ENCODE peak calls at places on chromosomes 1 and 21, in five cellular contexts. One of them, this sample, is unnamed.

GRCh38 chr1:201916649-201917249 is 28.1 kb downstream of the SHISA4 start:
- DNase-seq in dorsolateral prefrontal cortex: no peak
- DNase-seq in IMR-90: peak
- DNase-seq in tibial nerve: peak
- DNase-seq in LNCaP clone FGC: peak
- DNase-seq in this sample: no peak

GRCh38 chr1:55640708-55641473 is 425.7 kb upstream of the USP24 start:
- DNase-seq in dorsolateral prefrontal cortex: peak
- DNase-seq in IMR-90: no peak
- DNase-seq in tibial nerve: peak
- DNase-seq in LNCaP clone FGC: no peak
- DNase-seq in this sample: no peak

GRCh38 chr1:214396319-214396718 is 115.4 kb downstream of the SMYD2 start:
- DNase-seq in dorsolateral prefrontal cortex: no peak
- DNase-seq in IMR-90: peak
- DNase-seq in tibial nerve: no peak
- DNase-seq in LNCaP clone FGC: no peak
- DNase-seq in this sample: no peak

GRCh38 chr1:3761296-3762010 is 9.2 kb downstream of the CCDC27 start:
- DNase-seq in dorsolateral prefrontal cortex: no peak
- DNase-seq in IMR-90: no peak
- DNase-seq in tibial nerve: no peak
- DNase-seq in LNCaP clone FGC: no peak
- DNase-seq in this sample: no peak

GRCh38 chr1:54614024-54614423 is 9.3 kb downstream of the FAM151A start:
- DNase-seq in dorsolateral prefrontal cortex: no peak
- DNase-seq in IMR-90: peak
- DNase-seq in tibial nerve: no peak
- DNase-seq in LNCaP clone FGC: no peak
- DNase-seq in this sample: no peak

GRCh38 chr1:205935869-205936268 is 7.4 kb downstream of the SLC26A9 start:
- DNase-seq in dorsolateral prefrontal cortex: no peak
- DNase-seq in IMR-90: no peak
- DNase-seq in tibial nerve: no peak
- DNase-seq in LNCaP clone FGC: no peak
- DNase-seq in this sample: no peak

GRCh38 chr1:59055908-59056719 is 240.8 kb upstream of the FGGY start:
- DNase-seq in dorsolateral prefrontal cortex: no peak
- DNase-seq in IMR-90: no peak
- DNase-seq in tibial nerve: no peak
- DNase-seq in LNCaP clone FGC: no peak
- DNase-seq in this sample: no peak

GRCh38 chr21:27648560-27648959 is 681.7 kb upstream of the ADAMTS5 start:
- DNase-seq in dorsolateral prefrontal cortex: no peak
- DNase-seq in IMR-90: peak
- DNase-seq in tibial nerve: no peak
- DNase-seq in LNCaP clone FGC: no peak
- DNase-seq in this sample: no peak

GRCh38 chr1:12161324-12161661 is 5.5 kb upstream of the TNFRSF1B start:
- DNase-seq in dorsolateral prefrontal cortex: no peak
- DNase-seq in IMR-90: no peak
- DNase-seq in tibial nerve: no peak
- DNase-seq in LNCaP clone FGC: no peak
- DNase-seq in this sample: no peak

GRCh38 chr1:196148367-196148970 is 459.8 kb downstream of the KCNT2 start:
- DNase-seq in dorsolateral prefrontal cortex: no peak
- DNase-seq in IMR-90: peak
- DNase-seq in tibial nerve: no peak
- DNase-seq in LNCaP clone FGC: peak
- DNase-seq in this sample: no peak

GRCh38 chr1:58968360-58968952 is 184.6 kb upstream of the JUN start:
- DNase-seq in dorsolateral prefrontal cortex: no peak
- DNase-seq in IMR-90: peak
- DNase-seq in tibial nerve: peak
- DNase-seq in LNCaP clone FGC: peak
- DNase-seq in this sample: no peak

GRCh38 chr1:119622694-119623515 is 25.2 kb downstream of the ZNF697 start:
- DNase-seq in dorsolateral prefrontal cortex: no peak
- DNase-seq in IMR-90: no peak
- DNase-seq in tibial nerve: no peak
- DNase-seq in LNCaP clone FGC: no peak
- DNase-seq in this sample: no peak

GRCh38 chr1:15343729-15344128 is 66.0 kb upstream of the EFHD2 start:
- DNase-seq in dorsolateral prefrontal cortex: no peak
- DNase-seq in IMR-90: peak
- DNase-seq in tibial nerve: no peak
- DNase-seq in LNCaP clone FGC: no peak
- DNase-seq in this sample: no peak

DNA sequence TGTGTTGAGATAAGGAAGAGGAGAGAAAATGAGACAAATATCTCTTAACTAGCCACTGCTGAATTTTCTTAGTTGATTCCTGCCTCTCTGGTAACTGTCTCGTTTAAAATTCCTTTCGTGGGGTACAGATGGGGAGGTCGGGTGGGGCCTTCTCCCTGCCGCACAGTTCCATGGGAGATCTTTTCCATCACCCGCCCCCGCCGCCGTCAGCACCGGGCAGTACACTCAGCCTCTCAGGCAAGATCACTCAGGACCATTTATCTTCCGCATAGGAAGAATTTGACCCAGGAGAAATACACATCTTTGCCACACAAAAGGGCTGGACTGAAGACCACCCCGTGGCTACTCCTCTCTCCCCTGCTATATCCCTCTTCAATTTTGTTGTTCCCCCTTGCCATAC is 2.3 kb upstream of the VPS26C start:
- DNase-seq in dorsolateral prefrontal cortex: no peak
- DNase-seq in IMR-90: no peak
- DNase-seq in tibial nerve: no peak
- DNase-seq in LNCaP clone FGC: no peak
- DNase-seq in this sample: no peak
- TF ChIP-seq CTCF in dorsolateral prefrontal cortex: no peak
- TF ChIP-seq CTCF in IMR-90: no peak
- TF ChIP-seq CTCF in tibial nerve: no peak
- TF ChIP-seq CTCF in LNCaP clone FGC: no peak
- TF ChIP-seq CTCF in this sample: no peak

DNA sequence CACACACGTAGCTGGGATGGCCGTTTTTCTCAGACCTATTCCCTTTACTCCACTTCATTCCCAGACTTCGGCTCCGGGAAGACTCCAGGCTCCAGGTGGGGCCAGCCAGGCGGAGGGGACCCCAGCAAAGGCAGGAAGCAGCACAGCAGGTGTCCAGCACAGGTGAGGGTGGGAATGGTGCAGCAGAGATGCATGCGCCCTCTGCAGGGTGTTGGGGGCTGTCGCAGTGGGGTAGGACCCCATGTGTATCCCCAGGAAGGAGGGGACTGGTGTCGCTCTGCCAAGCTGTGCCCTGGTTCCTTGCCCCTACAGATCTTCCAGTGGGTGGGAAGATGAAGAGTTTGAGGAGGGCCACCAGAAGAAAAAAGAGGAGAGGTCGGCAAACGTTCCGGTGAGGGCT is 5.3 kb downstream of the TTC24 start:
- DNase-seq in dorsolateral prefrontal cortex: no peak
- DNase-seq in IMR-90: no peak
- DNase-seq in tibial nerve: no peak
- DNase-seq in LNCaP clone FGC: no peak
- DNase-seq in this sample: peak
- TF ChIP-seq CTCF in dorsolateral prefrontal cortex: no peak
- TF ChIP-seq CTCF in IMR-90: peak
- TF ChIP-seq CTCF in tibial nerve: no peak
- TF ChIP-seq CTCF in LNCaP clone FGC: peak
- TF ChIP-seq CTCF in this sample: no peak

GRCh38 chr1:162878000-162878596 is 17.1 kb upstream of the CCDC190 start:
- DNase-seq in dorsolateral prefrontal cortex: peak
- DNase-seq in IMR-90: peak
- DNase-seq in tibial nerve: no peak
- DNase-seq in LNCaP clone FGC: peak
- DNase-seq in this sample: peak

GRCh38 chr1:162872981-162873380 is 12.0 kb upstream of the CCDC190 start:
- DNase-seq in dorsolateral prefrontal cortex: no peak
- DNase-seq in IMR-90: no peak
- DNase-seq in tibial nerve: no peak
- DNase-seq in LNCaP clone FGC: no peak
- DNase-seq in this sample: no peak

GRCh38 chr1:162876751-162877150 is 15.8 kb upstream of the CCDC190 start:
- DNase-seq in dorsolateral prefrontal cortex: no peak
- DNase-seq in IMR-90: no peak
- DNase-seq in tibial nerve: no peak
- DNase-seq in LNCaP clone FGC: no peak
- DNase-seq in this sample: no peak

GRCh38 chr1:162877412-162877811 is 16.4 kb upstream of the CCDC190 start:
- DNase-seq in dorsolateral prefrontal cortex: no peak
- DNase-seq in IMR-90: no peak
- DNase-seq in tibial nerve: no peak
- DNase-seq in LNCaP clone FGC: no peak
- DNase-seq in this sample: no peak

DNA sequence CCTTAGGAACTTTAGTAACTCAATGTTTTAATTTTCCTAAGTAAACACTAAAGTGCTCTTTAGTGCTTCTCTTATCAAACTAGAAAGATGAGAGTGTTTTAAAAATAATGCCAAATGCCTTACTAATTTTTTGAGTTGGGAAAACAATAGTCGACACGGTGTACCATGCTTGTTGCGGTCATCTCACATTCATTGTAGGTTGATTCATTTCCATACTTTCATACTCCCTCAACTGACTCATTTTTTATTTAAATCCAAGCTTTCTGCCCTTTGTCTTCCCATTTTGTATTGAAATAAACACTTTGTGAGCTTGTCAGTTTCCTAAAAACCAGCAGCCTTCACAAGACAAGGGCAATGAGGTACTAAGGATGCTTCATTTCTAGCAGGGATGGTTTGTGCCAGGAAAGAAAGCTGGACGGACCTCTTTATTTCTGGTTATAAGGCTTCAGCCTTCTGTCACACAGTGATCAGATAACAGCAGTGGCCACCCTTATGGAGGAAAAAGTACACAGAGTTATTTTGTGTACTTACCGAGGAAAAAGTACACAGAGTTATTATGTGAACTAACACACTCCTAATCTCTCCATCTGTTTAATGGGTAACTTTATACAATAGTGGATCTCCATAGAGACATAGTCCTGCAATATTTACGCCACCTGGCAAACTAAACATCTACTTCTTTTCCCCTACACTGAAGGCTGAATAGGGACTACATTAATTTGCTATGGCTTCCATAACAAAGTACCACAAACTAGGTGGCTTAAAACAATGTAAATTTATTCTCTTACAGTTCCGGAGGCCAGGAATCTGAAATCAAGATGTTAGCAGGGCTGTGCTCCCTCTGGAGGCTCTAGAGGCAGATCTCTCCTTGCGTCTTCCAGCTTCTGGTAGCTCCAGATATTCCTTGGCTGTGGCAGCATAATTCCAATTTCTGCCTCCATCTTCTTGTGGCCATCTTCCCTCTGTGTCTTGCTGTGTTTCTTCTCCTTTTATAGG is 13.0 kb upstream of the CCDC190 start:
- DNase-seq in dorsolateral prefrontal cortex: no peak
- DNase-seq in IMR-90: peak
- DNase-seq in tibial nerve: no peak
- DNase-seq in LNCaP clone FGC: peak
- DNase-seq in this sample: no peak
- TF ChIP-seq CTCF in dorsolateral prefrontal cortex: no peak
- TF ChIP-seq CTCF in IMR-90: peak
- TF ChIP-seq CTCF in tibial nerve: no peak
- TF ChIP-seq CTCF in LNCaP clone FGC: no peak
- TF ChIP-seq CTCF in this sample: no peak

GRCh38 chr1:36377776-36378175 is 7.9 kb downstream of the STK40 start:
- DNase-seq in dorsolateral prefrontal cortex: no peak
- DNase-seq in IMR-90: no peak
- DNase-seq in tibial nerve: no peak
- DNase-seq in LNCaP clone FGC: no peak
- DNase-seq in this sample: no peak

GRCh38 chr1:36367798-36368197 is 17.9 kb downstream of the STK40 start:
- DNase-seq in dorsolateral prefrontal cortex: no peak
- DNase-seq in IMR-90: no peak
- DNase-seq in tibial nerve: no peak
- DNase-seq in LNCaP clone FGC: no peak
- DNase-seq in this sample: no peak

GRCh38 chr1:36369472-36369871 is 16.3 kb downstream of the STK40 start:
- DNase-seq in dorsolateral prefrontal cortex: no peak
- DNase-seq in IMR-90: no peak
- DNase-seq in tibial nerve: no peak
- DNase-seq in LNCaP clone FGC: no peak
- DNase-seq in this sample: no peak

GRCh38 chr1:36369061-36369470 is 16.7 kb downstream of the STK40 start:
- DNase-seq in dorsolateral prefrontal cortex: peak
- DNase-seq in IMR-90: peak
- DNase-seq in tibial nerve: peak
- DNase-seq in LNCaP clone FGC: no peak
- DNase-seq in this sample: peak

GRCh38 chr1:36372617-36373016 is 13.1 kb downstream of the STK40 start:
- DNase-seq in dorsolateral prefrontal cortex: no peak
- DNase-seq in IMR-90: no peak
- DNase-seq in tibial nerve: no peak
- DNase-seq in LNCaP clone FGC: no peak
- DNase-seq in this sample: no peak
- TF ChIP-seq CTCF in dorsolateral prefrontal cortex: no peak
- TF ChIP-seq CTCF in IMR-90: no peak
- TF ChIP-seq CTCF in tibial nerve: no peak
- TF ChIP-seq CTCF in LNCaP clone FGC: no peak
- TF ChIP-seq CTCF in this sample: no peak

GRCh38 chr1:43934279-43934985 is 831 bp downstream of the ARTN start:
- DNase-seq in dorsolateral prefrontal cortex: peak
- DNase-seq in IMR-90: peak
- DNase-seq in tibial nerve: no peak
- DNase-seq in LNCaP clone FGC: no peak
- DNase-seq in this sample: peak

GRCh38 chr1:43935711-43936427 is 2.3 kb downstream of the ARTN start:
- DNase-seq in dorsolateral prefrontal cortex: no peak
- DNase-seq in IMR-90: no peak
- DNase-seq in tibial nerve: no peak
- DNase-seq in LNCaP clone FGC: peak
- DNase-seq in this sample: no peak

GRCh38 chr1:43933386-43934278 is at the start of gene ARTN:
- DNase-seq in dorsolateral prefrontal cortex: no peak
- DNase-seq in IMR-90: no peak
- DNase-seq in tibial nerve: no peak
- DNase-seq in LNCaP clone FGC: no peak
- DNase-seq in this sample: no peak

GRCh38 chr1:43936470-43937151 is 3.0 kb downstream of the ARTN start:
- DNase-seq in dorsolateral prefrontal cortex: no peak
- DNase-seq in IMR-90: peak
- DNase-seq in tibial nerve: no peak
- DNase-seq in LNCaP clone FGC: no peak
- DNase-seq in this sample: peak

DNA sequence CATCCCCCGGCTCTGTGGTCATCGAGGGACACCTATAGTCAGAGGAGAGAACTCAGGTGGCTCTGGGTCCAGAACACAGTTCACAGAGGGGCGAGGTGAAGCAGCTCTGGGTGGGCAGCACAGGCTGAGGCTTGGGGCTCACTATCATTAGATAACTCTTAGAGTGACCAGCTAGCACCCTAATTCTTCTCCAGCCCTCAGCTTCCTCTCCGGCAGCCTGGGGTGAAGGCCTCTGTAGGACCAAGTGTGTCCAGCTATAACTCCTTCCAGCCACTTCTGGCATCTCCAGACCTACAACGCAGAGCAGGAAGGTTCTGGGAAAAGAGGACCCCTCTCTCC is 1.4 kb downstream of the ARTN start:
- DNase-seq in dorsolateral prefrontal cortex: no peak
- DNase-seq in IMR-90: no peak
- DNase-seq in tibial nerve: no peak
- DNase-seq in LNCaP clone FGC: no peak
- DNase-seq in this sample: no peak
- TF ChIP-seq CTCF in dorsolateral prefrontal cortex: no peak
- TF ChIP-seq CTCF in IMR-90: no peak
- TF ChIP-seq CTCF in tibial nerve: no peak
- TF ChIP-seq CTCF in LNCaP clone FGC: no peak
- TF ChIP-seq CTCF in this sample: peak